ENCODE peak calls at places on chromosomes 6 and 20, in six cellular contexts. One of them, this sample, is unnamed.

GRCh38 chr6:17454316-17455005 is 61.1 kb downstream of the CAP2 start:
- DNase-seq in NCI-H1105 treated with DMSO at 0.1 percent for 48 hours: no peak
- DNase-seq in dorsolateral prefrontal cortex: no peak
- DNase-seq in A549: no peak
- DNase-seq in HT1080: no peak
- DNase-seq in GF-D8: no peak
- DNase-seq in this sample: no peak

GRCh38 chr20:64053841-64054661 is 4.6 kb upstream of the SOX18 start:
- DNase-seq in NCI-H1105 treated with DMSO at 0.1 percent for 48 hours: no peak
- DNase-seq in dorsolateral prefrontal cortex: no peak
- DNase-seq in A549: peak; percentile 68
- DNase-seq in HT1080: peak; percentile 54
- DNase-seq in GF-D8: peak; percentile 37
- DNase-seq in this sample: no peak

GRCh38 chr6:42704937-42705374 is 17.4 kb downstream of the PRPH2 start:
- DNase-seq in NCI-H1105 treated with DMSO at 0.1 percent for 48 hours: no peak
- DNase-seq in dorsolateral prefrontal cortex: no peak
- DNase-seq in A549: no peak
- DNase-seq in HT1080: no peak
- DNase-seq in GF-D8: no peak
- DNase-seq in this sample: no peak

GRCh38 chr6:10837692-10837996 is 695 bp downstream of the MAK start:
- DNase-seq in NCI-H1105 treated with DMSO at 0.1 percent for 48 hours: peak; percentile 55
- DNase-seq in dorsolateral prefrontal cortex: no peak
- DNase-seq in A549: no peak
- DNase-seq in HT1080: no peak
- DNase-seq in GF-D8: no peak
- DNase-seq in this sample: no peak

GRCh38 chr6:105838156-105838555 is 248.0 kb upstream of the PRDM1 start:
- DNase-seq in NCI-H1105 treated with DMSO at 0.1 percent for 48 hours: no peak
- DNase-seq in dorsolateral prefrontal cortex: no peak
- DNase-seq in A549: no peak
- DNase-seq in HT1080: no peak
- DNase-seq in GF-D8: no peak
- DNase-seq in this sample: no peak

GRCh38 chr20:45629496-45630100 is at the start of gene WFDC10A:
- DNase-seq in NCI-H1105 treated with DMSO at 0.1 percent for 48 hours: peak; percentile 34
- DNase-seq in dorsolateral prefrontal cortex: no peak
- DNase-seq in A549: peak; percentile 64
- DNase-seq in HT1080: peak; percentile 77
- DNase-seq in GF-D8: peak; percentile 16
- DNase-seq in this sample: no peak

GRCh38 chr6:152605342-152605741 is 31.8 kb downstream of the SYNE1 start:
- DNase-seq in NCI-H1105 treated with DMSO at 0.1 percent for 48 hours: no peak
- DNase-seq in dorsolateral prefrontal cortex: no peak
- DNase-seq in A549: no peak
- DNase-seq in HT1080: no peak
- DNase-seq in GF-D8: no peak
- DNase-seq in this sample: no peak

GRCh38 chr6:31037692-31038091 is 27.4 kb downstream of the MUC22 start:
- DNase-seq in NCI-H1105 treated with DMSO at 0.1 percent for 48 hours: no peak
- DNase-seq in dorsolateral prefrontal cortex: no peak
- DNase-seq in A549: no peak
- DNase-seq in HT1080: peak; percentile 21
- DNase-seq in GF-D8: no peak
- DNase-seq in this sample: peak; percentile 58

GRCh38 chr20:54680872-54681297 is 205.5 kb downstream of the DOK5 start:
- DNase-seq in NCI-H1105 treated with DMSO at 0.1 percent for 48 hours: peak; percentile 17
- DNase-seq in dorsolateral prefrontal cortex: no peak
- DNase-seq in A549: peak; percentile 51
- DNase-seq in HT1080: peak; percentile 61
- DNase-seq in GF-D8: no peak
- DNase-seq in this sample: peak; percentile 91

GRCh38 chr6:153092082-153093013 is 38.7 kb downstream of the RGS17 start:
- DNase-seq in NCI-H1105 treated with DMSO at 0.1 percent for 48 hours: no peak
- DNase-seq in dorsolateral prefrontal cortex: no peak
- DNase-seq in A549: peak; percentile 28
- DNase-seq in HT1080: peak; percentile 95
- DNase-seq in GF-D8: no peak
- DNase-seq in this sample: peak; percentile 67

GRCh38 chr6:27617700-27618689 is 145.1 kb upstream of the ZNF184 start:
- DNase-seq in NCI-H1105 treated with DMSO at 0.1 percent for 48 hours: peak; percentile 51
- DNase-seq in dorsolateral prefrontal cortex: no peak
- DNase-seq in A549: peak; percentile 78
- DNase-seq in HT1080: peak; percentile 61
- DNase-seq in GF-D8: no peak
- DNase-seq in this sample: peak; percentile 36

GRCh38 chr6:158662607-158663464 is 13.0 kb downstream of the SYTL3 start:
- DNase-seq in NCI-H1105 treated with DMSO at 0.1 percent for 48 hours: peak; percentile 59
- DNase-seq in dorsolateral prefrontal cortex: no peak
- DNase-seq in A549: no peak
- DNase-seq in HT1080: no peak
- DNase-seq in GF-D8: peak; percentile 89
- DNase-seq in this sample: no peak

GRCh38 chr6:7730852-7731251 is 5.0 kb downstream of the BMP6 start:
- DNase-seq in NCI-H1105 treated with DMSO at 0.1 percent for 48 hours: no peak
- DNase-seq in dorsolateral prefrontal cortex: no peak
- DNase-seq in A549: peak; percentile 65
- DNase-seq in HT1080: peak; percentile 93
- DNase-seq in GF-D8: no peak
- DNase-seq in this sample: peak; percentile 89

GRCh38 chr6:21900730-21901129 is 307.2 kb downstream of the SOX4 start:
- DNase-seq in NCI-H1105 treated with DMSO at 0.1 percent for 48 hours: no peak
- DNase-seq in dorsolateral prefrontal cortex: no peak
- DNase-seq in A549: peak; percentile 51
- DNase-seq in HT1080: peak; percentile 62
- DNase-seq in GF-D8: no peak
- DNase-seq in this sample: no peak

GRCh38 chr6:165306955-165307354 is 2.5 kb downstream of the C6orf118 start:
- DNase-seq in NCI-H1105 treated with DMSO at 0.1 percent for 48 hours: no peak
- DNase-seq in dorsolateral prefrontal cortex: no peak
- DNase-seq in A549: no peak
- DNase-seq in HT1080: no peak
- DNase-seq in GF-D8: no peak
- DNase-seq in this sample: no peak

GRCh38 chr20:58081842-58082241 is 146.6 kb downstream of the ANKRD60 start:
- DNase-seq in NCI-H1105 treated with DMSO at 0.1 percent for 48 hours: no peak
- DNase-seq in dorsolateral prefrontal cortex: no peak
- DNase-seq in A549: no peak
- DNase-seq in HT1080: peak; percentile 80
- DNase-seq in GF-D8: no peak
- DNase-seq in this sample: peak; percentile 82

GRCh38 chr6:2931055-2931454 is 27.9 kb upstream of the SERPINB9 start:
- DNase-seq in NCI-H1105 treated with DMSO at 0.1 percent for 48 hours: no peak
- DNase-seq in dorsolateral prefrontal cortex: no peak
- DNase-seq in A549: no peak
- DNase-seq in HT1080: no peak
- DNase-seq in GF-D8: no peak
- DNase-seq in this sample: no peak

GRCh38 chr6:106398621-106399020 is 38.1 kb downstream of the CRYBG1 start:
- DNase-seq in NCI-H1105 treated with DMSO at 0.1 percent for 48 hours: no peak
- DNase-seq in dorsolateral prefrontal cortex: no peak
- DNase-seq in A549: no peak
- DNase-seq in HT1080: no peak
- DNase-seq in GF-D8: no peak
- DNase-seq in this sample: no peak

GRCh38 chr6:82608365-82608764 is 244.7 kb downstream of the TPBG start:
- DNase-seq in NCI-H1105 treated with DMSO at 0.1 percent for 48 hours: no peak
- DNase-seq in dorsolateral prefrontal cortex: no peak
- DNase-seq in A549: no peak
- DNase-seq in HT1080: no peak
- DNase-seq in GF-D8: no peak
- DNase-seq in this sample: no peak

GRCh38 chr6:81753709-81754678 is 1.5 kb upstream of the TENT5A start:
- DNase-seq in NCI-H1105 treated with DMSO at 0.1 percent for 48 hours: no peak
- DNase-seq in dorsolateral prefrontal cortex: peak; percentile 85
- DNase-seq in A549: peak; percentile 51
- DNase-seq in HT1080: peak; percentile 52
- DNase-seq in GF-D8: peak; percentile 77
- DNase-seq in this sample: peak; percentile 20

This sample was measured in HS-5.